ENCODE peak calls at places on chromosomes 13 and 19, in six cellular contexts. V, H, U, M, I and S are unnamed samples.

GRCh38 chr13:79837741-79838450 is 356.9 kb downstream of the NDFIP2 start:
- DNase-seq in M (peak), I (no peak), H (no peak), V (no peak), U (peak), S (no peak)

GRCh38 chr13:91361755-91362271 is 14.3 kb downstream of the MIR17HG start:
- DNase-seq in H (no peak), U (no peak), M (no peak), V (no peak), I (no peak), S (no peak)

GRCh38 chr13:111627596-111627995 is 307.2 kb downstream of the TEX29 start:
- DNase-seq in U (no peak), H (no peak), V (no peak), M (no peak), I (no peak), S (no peak)

GRCh38 chr19:10625003-10625761 is at the start of gene SLC44A2:
- DNase-seq in V (peak), H (peak), I (peak), M (peak), U (peak), S (peak)

GRCh38 chr19:3122512-3122870 is 13.3 kb upstream of the GNA15 start:
- DNase-seq in H (no peak), I (no peak), U (no peak), V (no peak), M (no peak), S (no peak)

GRCh38 chr19:4723465-4724251 is at the start of gene DPP9:
- DNase-seq in V (peak), M (peak), I (peak), H (peak), U (peak), S (peak)

GRCh38 chr19:47356900-47357299 is 7.8 kb downstream of the DHX34 start:
- DNase-seq in H (no peak), M (no peak), I (no peak), V (no peak), U (no peak), S (no peak)

GRCh38 chr13:61873717-61874116 is 458.1 kb upstream of the PCDH20 start:
- DNase-seq in H (no peak), I (no peak), M (no peak), U (no peak), V (no peak), S (no peak)

GRCh38 chr19:33905937-33906577 is 109.4 kb downstream of the KCTD15 start:
- DNase-seq in H (peak), V (peak), U (peak), I (peak), M (peak), S (no peak)

GRCh38 chr13:109870281-109871017 is 84.1 kb upstream of the IRS2 start:
- DNase-seq in H (no peak), I (no peak), U (no peak), M (no peak), V (no peak), S (no peak)

GRCh38 chr13:104106705-104107393 is 1040.6 kb upstream of the SLC10A2 start:
- DNase-seq in V (no peak), I (no peak), H (no peak), U (peak), M (peak), S (no peak)

GRCh38 chr19:45477713-45478453 is 10.1 kb downstream of the FOSB start:
- DNase-seq in M (no peak), V (no peak), I (no peak), H (no peak), U (no peak), S (no peak)

GRCh38 chr13:107518780-107519179 is 696.6 kb downstream of the LIG4 start:
- DNase-seq in V (no peak), M (no peak), U (no peak), I (no peak), H (no peak), S (no peak)

GRCh38 chr13:96822900-96823299 is 171.4 kb downstream of the OXGR1 start:
- DNase-seq in I (peak), H (no peak), M (peak), U (peak), V (peak), S (peak)

GRCh38 chr13:99395436-99395835 is 88.2 kb upstream of the GPR183 start:
- DNase-seq in H (no peak), U (no peak), V (no peak), I (no peak), M (no peak), S (no peak)

GRCh38 chr13:46546084-46546786 is 6.7 kb upstream of the LRCH1 start:
- DNase-seq in M (no peak), H (no peak), I (no peak), U (no peak), V (no peak), S (no peak)

GRCh38 chr13:110417537-110417908 is 110.4 kb downstream of the COL4A2 start:
- DNase-seq in H (no peak), V (peak), I (no peak), U (no peak), M (no peak), S (no peak)

GRCh38 chr19:19446655-19447437 is 41.4 kb downstream of the GATAD2A start:
- DNase-seq in I (no peak), V (no peak), U (no peak), H (no peak), M (no peak), S (peak)

GRCh38 chr19:19445911-19446361 is 40.5 kb downstream of the GATAD2A start:
- DNase-seq in U (peak), H (no peak), V (no peak), I (no peak), M (peak), S (no peak)

GRCh38 chr19:19445288-19445687 is 39.8 kb downstream of the GATAD2A start:
- DNase-seq in V (no peak), U (no peak), I (no peak), H (no peak), M (no peak), S (no peak)

GRCh38 chr19:19448238-19448544 is 42.7 kb downstream of the GATAD2A start:
- DNase-seq in V (no peak), I (no peak), U (no peak), M (no peak), H (no peak), S (no peak)

DNA sequence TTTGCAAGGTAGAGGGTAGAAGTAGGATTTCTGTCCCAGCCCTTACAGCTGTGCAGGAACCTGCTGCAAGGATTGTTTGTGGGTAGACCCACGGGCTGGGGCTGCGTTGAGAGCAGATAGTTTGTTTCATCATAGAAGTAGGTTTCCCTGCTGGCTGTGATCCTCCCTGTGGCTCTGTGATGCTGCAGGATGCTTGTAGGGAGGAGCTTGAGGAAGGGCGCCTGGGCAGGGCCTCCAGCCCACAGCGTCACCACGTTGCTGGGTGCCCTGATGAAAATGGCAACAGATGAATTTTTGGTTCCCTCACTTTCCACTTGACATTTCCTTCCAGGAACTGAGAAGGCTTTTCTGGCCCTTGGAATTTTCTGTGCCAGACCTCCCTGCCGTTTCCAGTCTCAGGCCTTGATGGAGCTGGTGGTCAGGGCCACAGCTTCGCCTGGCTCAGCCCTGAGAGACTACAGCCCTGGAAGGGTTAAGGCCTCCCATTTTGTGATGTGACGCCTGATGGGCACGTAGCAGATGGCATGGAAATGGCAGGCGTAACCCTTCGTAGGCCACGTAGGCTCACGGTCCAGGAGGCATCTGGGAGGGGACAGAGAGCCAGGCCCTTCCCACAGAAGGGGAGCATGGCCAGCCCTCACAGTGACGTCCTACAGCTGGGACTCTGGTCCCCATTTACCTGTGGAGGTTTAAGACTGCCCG is 42.2 kb downstream of the GATAD2A start:
- DNase-seq in M (no peak), H (no peak), U (no peak), I (no peak), V (no peak), S (no peak)
- H3K4me3 ChIP-seq in M (no peak), H (no peak), U (no peak), I (no peak), V (no peak), S (no peak)

DNA sequence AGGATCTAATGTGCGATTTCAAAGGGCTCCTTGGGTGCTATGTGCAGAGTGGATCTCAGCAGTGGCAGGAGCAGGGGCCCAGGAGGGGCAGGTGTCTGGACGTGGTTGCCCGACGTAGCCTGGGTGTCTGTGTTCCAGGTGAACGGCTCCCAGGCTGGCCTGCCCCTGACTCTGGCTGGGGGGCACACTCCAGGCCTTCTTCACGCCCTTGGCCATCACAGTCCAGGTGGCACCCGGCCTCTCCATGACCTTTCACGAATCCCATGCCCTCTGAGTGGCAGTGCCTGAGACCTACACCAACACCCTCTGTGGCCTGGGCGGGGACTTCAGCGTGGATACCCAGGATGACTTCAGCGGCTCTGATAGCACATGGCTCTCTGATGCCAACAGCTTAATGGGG is 11.3 kb upstream of the FXYD3 start:
- DNase-seq in V (no peak), I (no peak), U (no peak), H (no peak), M (no peak), S (no peak)
- H3K4me3 ChIP-seq in V (no peak), I (no peak), U (no peak), H (no peak), M (no peak), S (no peak)

DNA sequence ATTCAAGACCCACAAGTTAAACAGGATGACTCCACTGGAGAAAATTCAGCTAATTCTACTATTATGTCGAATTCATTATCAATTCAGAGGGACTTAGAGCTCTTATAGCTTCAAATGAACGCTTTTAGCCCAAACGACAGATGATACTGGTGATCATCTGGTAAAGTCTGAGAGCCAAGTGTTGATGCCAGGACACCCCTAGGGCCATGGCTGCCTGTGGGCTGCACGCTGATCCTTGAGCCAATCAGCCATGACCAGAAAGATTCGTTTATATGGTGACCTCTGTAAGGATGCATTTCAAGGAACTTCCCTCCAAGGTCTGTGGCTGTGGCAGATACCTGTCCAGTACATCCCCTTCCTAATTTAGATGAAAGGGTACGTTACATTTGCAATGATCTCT is 10.9 kb downstream of the MEDAG start:
- DNase-seq in I (no peak), H (no peak), V (no peak), U (no peak), M (no peak), S (no peak)
- H3K4me3 ChIP-seq in I (no peak), H (no peak), V (no peak), U (no peak), M (no peak), S (no peak)

GRCh38 chr19:55464669-55465068 is at the start of gene C19orf85:
- DNase-seq in I (no peak), M (no peak), V (no peak), U (no peak), H (no peak), S (no peak)

GRCh38 chr19:55462722-55463121 is 1.3 kb upstream of the ISOC2 start:
- DNase-seq in U (no peak), H (no peak), M (no peak), V (no peak), I (no peak), S (no peak)

GRCh38 chr19:55465460-55466245 is 1.1 kb upstream of the C19orf85 start:
- DNase-seq in I (no peak), M (no peak), U (no peak), H (no peak), V (no peak), S (no peak)

GRCh38 chr19:55463583-55464031 is 944 bp downstream of the C19orf85 start:
- DNase-seq in U (no peak), M (no peak), H (no peak), V (no peak), I (no peak), S (no peak)

DNA sequence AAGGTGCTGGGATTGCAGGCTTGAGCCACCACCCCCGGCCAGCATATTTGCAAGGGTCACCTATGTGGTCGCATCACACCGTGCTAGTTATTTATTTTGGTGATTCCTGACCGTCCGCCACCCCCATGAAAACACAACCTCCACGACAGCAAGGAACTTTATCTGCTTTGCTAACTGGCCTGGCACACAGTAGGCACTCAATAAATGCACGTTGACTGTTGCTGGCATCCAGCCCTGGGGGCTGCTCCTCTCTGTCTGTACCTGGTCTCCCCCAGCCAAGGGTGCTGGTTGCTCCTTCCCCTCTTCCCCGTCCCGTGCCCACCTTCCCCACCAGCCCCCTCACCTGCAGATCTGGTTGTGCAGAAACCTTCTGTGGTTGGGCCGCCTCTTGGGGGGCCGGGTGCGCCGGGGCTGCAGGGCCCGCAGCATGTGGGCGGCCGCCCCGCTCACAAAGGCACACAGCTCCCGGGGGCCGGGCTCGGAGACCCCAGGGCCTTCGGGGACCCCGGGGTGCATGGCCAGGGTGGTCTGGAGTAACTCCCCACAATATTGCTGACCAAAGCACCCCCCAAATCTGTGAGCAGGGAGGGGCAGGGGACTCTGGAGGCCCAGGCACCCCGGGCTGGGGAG is 397 bp downstream of the C19orf85 start:
- DNase-seq in I (no peak), V (no peak), U (no peak), M (no peak), H (no peak), S (no peak)
- H3K4me3 ChIP-seq in I (no peak), V (no peak), U (no peak), M (no peak), H (no peak), S (no peak)

GRCh38 chr19:41325640-41325946 is 15.6 kb downstream of the CCDC97 start:
- DNase-seq in M (no peak), V (no peak), I (no peak), H (no peak), U (no peak), S (no peak)

GRCh38 chr19:41328157-41328817 is 18.3 kb downstream of the CCDC97 start:
- DNase-seq in U (peak), M (no peak), H (no peak), V (no peak), I (no peak), S (no peak)

GRCh38 chr19:41325947-41326706 is 16.2 kb downstream of the CCDC97 start:
- DNase-seq in U (peak), H (no peak), I (no peak), V (peak), M (no peak), S (no peak)

GRCh38 chr19:41327499-41328156 is 17.7 kb downstream of the CCDC97 start:
- DNase-seq in U (peak), V (no peak), H (peak), M (peak), I (no peak), S (no peak)

DNA sequence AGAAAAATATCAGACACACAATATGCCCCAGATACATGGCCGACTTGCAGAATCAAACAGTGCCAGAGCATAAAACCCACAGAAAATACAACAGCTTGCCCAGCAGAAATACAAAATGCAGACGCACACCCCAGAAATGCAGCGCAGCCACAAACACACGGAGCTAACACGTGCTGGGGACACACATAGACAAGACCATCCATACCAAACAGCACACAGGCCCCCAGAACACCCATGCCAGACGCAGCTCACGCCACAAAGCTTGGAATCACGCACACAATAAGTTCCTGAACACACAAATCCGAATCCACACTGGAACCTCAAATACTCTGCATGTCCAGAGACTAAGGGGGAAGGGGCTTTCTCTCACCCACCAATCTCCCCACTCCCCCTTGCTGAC is 17.1 kb downstream of the CCDC97 start:
- DNase-seq in V (no peak), I (no peak), M (no peak), H (no peak), U (no peak), S (no peak)
- H3K4me3 ChIP-seq in V (no peak), I (no peak), M (no peak), H (no peak), U (no peak), S (no peak)